ENCODE peak calls at places on chromosomes 2 and 18, in seven cellular contexts. J is mammary epithelial cell; F is GM23248; H is PC-3; U is CD4-positive, alpha-beta memory T cell; A is adrenal gland; W is GM23338. C is an unnamed sample.
A peak's percentile ranks its signal among the peaks of the same experiment; 100 is the strongest.

GRCh38 chr18:4987452-4988405 is 209.3 kb downstream of the AKAIN1 start:
- DNase-seq in J (no peak), F (no peak), H (no peak), U (no peak), A (no peak), W (peak; percentile 40), C (no peak)

GRCh38 chr2:11697103-11697871 is 27.3 kb upstream of the NTSR2 start:
- DNase-seq in J (peak; percentile 71), F (peak; percentile 87), H (peak; percentile 99), U (no peak), A (peak; percentile 59), W (no peak), C (peak; percentile 100)

GRCh38 chr2:70964596-70965386 is 13.6 kb upstream of the ANKRD53 start:
- DNase-seq in J (peak; percentile 52), F (peak; percentile 84), H (no peak), U (peak; percentile 81), A (peak; percentile 61), W (peak; percentile 94), C (peak; percentile 34)

GRCh38 chr18:68623342-68623741 is 91.6 kb downstream of the TMX3 start:
- DNase-seq in J (peak; percentile 45), F (peak; percentile 86), H (peak; percentile 78), U (peak; percentile 13), A (no peak), W (peak; percentile 87), C (peak; percentile 26)

GRCh38 chr2:203909192-203909945 is 27.2 kb upstream of the ICOS start:
- DNase-seq in J (peak; percentile 21), F (peak; percentile 87), H (peak; percentile 67), U (peak; percentile 50), A (no peak), W (peak; percentile 64), C (peak; percentile 15)

GRCh38 chr2:133292267-133292666 is 276.0 kb downstream of the NCKAP5 start:
- DNase-seq in J (no peak), F (no peak), H (no peak), U (no peak), A (no peak), W (no peak), C (no peak)

GRCh38 chr2:138104071-138104470 is 139.8 kb downstream of the HNMT start:
- DNase-seq in J (peak; percentile 43), F (no peak), H (no peak), U (no peak), A (no peak), W (no peak), C (no peak)

GRCh38 chr2:80086831-80087230 is 217.7 kb downstream of the LRRTM1 start:
- DNase-seq in J (no peak), F (peak; percentile 83), H (no peak), U (no peak), A (no peak), W (peak; percentile 5), C (peak; percentile 48)

GRCh38 chr18:31583185-31583854 is 8.4 kb upstream of the TTR start:
- DNase-seq in J (no peak), F (no peak), H (no peak), U (no peak), A (no peak), W (no peak), C (no peak)

GRCh38 chr2:170461875-170462274 is 253.3 kb upstream of the SP5 start:
- DNase-seq in J (no peak), F (no peak), H (no peak), U (no peak), A (no peak), W (peak; percentile 52), C (no peak)

GRCh38 chr2:160970052-160970846 is 190.0 kb upstream of the TANK start:
- DNase-seq in J (peak; percentile 39), F (peak; percentile 82), H (peak; percentile 87), U (peak; percentile 16), A (peak; percentile 31), W (peak; percentile 95), C (peak; percentile 27)

GRCh38 chr2:109611467-109612095 is 2.2 kb downstream of the SEPTIN10 start:
- DNase-seq in J (peak; percentile 34), F (peak; percentile 87), H (peak; percentile 73), U (no peak), A (no peak), W (no peak), C (no peak)

GRCh38 chr2:28408764-28409599 is 16.3 kb downstream of the FOSL2 start:
- DNase-seq in J (peak; percentile 93), F (peak; percentile 47), H (no peak), U (peak; percentile 78), A (peak; percentile 80), W (no peak), C (no peak)

GRCh38 chr18:13220326-13220991 is 1.9 kb downstream of the LDLRAD4 start:
- DNase-seq in J (no peak), F (no peak), H (no peak), U (no peak), A (no peak), W (no peak), C (peak; percentile 47)

GRCh38 chr2:23566236-23567142 is 181.5 kb downstream of the KLHL29 start:
- DNase-seq in J (no peak), F (peak; percentile 69), H (peak; percentile 45), U (no peak), A (peak; percentile 56), W (peak; percentile 67), C (no peak)

GRCh38 chr2:110869472-110870446 is 137.4 kb downstream of the ACOXL start:
- DNase-seq in J (peak; percentile 65), F (peak; percentile 12), H (peak; percentile 90), U (no peak), A (no peak), W (no peak), C (peak; percentile 79)

GRCh38 chr2:240430595-240430994 is 4.9 kb upstream of the GPC1 start:
- DNase-seq in J (no peak), F (no peak), H (no peak), U (no peak), A (no peak), W (no peak), C (no peak)

GRCh38 chr2:127486247-127486912 is 39.9 kb downstream of the IWS1 start:
- DNase-seq in J (no peak), F (peak; percentile 59), H (no peak), U (no peak), A (no peak), W (no peak), C (no peak)

GRCh38 chr2:46036929-46037328 is 260.3 kb upstream of the EPAS1 start:
- DNase-seq in J (no peak), F (peak; percentile 85), H (no peak), U (no peak), A (no peak), W (no peak), C (peak; percentile 98)

GRCh38 chr2:239321596-239322413 is 79.0 kb downstream of the HDAC4 start:
- DNase-seq in J (no peak), F (no peak), H (no peak), U (peak; percentile 55), A (peak; percentile 13), W (no peak), C (no peak)

GRCh38 chr18:79580481-79581171 is 99.0 kb upstream of the CTDP1 start:
- DNase-seq in J (no peak), F (no peak), H (no peak), U (no peak), A (no peak), W (no peak), C (no peak)

GRCh38 chr2:44291281-44292248 is 16.3 kb downstream of the SLC3A1 start:
- DNase-seq in J (peak; percentile 85), F (peak; percentile 86), H (peak; percentile 93), U (no peak), A (peak; percentile 53), W (peak; percentile 52), C (peak; percentile 77)

GRCh38 chr2:207825033-207825957 is 55.6 kb upstream of the FZD5 start:
- DNase-seq in J (no peak), F (no peak), H (no peak), U (no peak), A (peak; percentile 9), W (no peak), C (no peak)

GRCh38 chr2:14903709-14904374 is 271.3 kb downstream of the LRATD1 start:
- DNase-seq in J (peak; percentile 41), F (no peak), H (peak; percentile 79), U (peak; percentile 11), A (no peak), W (peak; percentile 91), C (peak; percentile 55)

GRCh38 chr18:3321133-3321812 is 59.3 kb downstream of the MYL12B start:
- DNase-seq in J (peak; percentile 96), F (peak; percentile 90), H (peak; percentile 97), U (no peak), A (peak; percentile 72), W (no peak), C (peak; percentile 82)

GRCh38 chr2:210421916-210422315 is 54.6 kb downstream of the LANCL1 start:
- DNase-seq in J (peak; percentile 66), F (peak; percentile 23), H (no peak), U (no peak), A (no peak), W (no peak), C (no peak)

GRCh38 chr18:48825101-48825745 is 125.5 kb downstream of the SMAD7 start:
- DNase-seq in J (no peak), F (peak; percentile 89), H (no peak), U (no peak), A (peak; percentile 17), W (no peak), C (no peak)

GRCh38 chr2:64525323-64525625 is 1.1 kb downstream of the AFTPH start:
- DNase-seq in J (peak; percentile 38), F (peak; percentile 68), H (peak; percentile 51), U (no peak), A (no peak), W (peak; percentile 24), C (no peak)

GRCh38 chr2:123077101-123077500 is 948.0 kb upstream of the CNTNAP5 start:
- DNase-seq in J (no peak), F (no peak), H (no peak), U (no peak), A (no peak), W (no peak), C (no peak)

GRCh38 chr2:84888401-84889276 is 7.8 kb upstream of the TRABD2A start:
- DNase-seq in J (peak; percentile 65), F (peak; percentile 82), H (no peak), U (peak; percentile 62), A (peak; percentile 61), W (no peak), C (peak; percentile 36)
- H3K4me3 ChIP-seq in J (peak overlapping the region; percentile 28), F (peak overlapping the region; percentile 64), H (no peak overlapping the region), U (peak overlapping the region; percentile 32), A (peak overlapping the region; percentile 23), W (no peak overlapping the region), C (no peak overlapping the region)

GRCh38 chr18:41617592-41617991 is 337.4 kb upstream of the PIK3C3 start:
- DNase-seq in J (no peak), F (no peak), H (no peak), U (no peak), A (no peak), W (no peak), C (no peak)
- H3K27me3 ChIP-seq in J (peaks cover 2% of the 10 kb centered on the region), F (no peaks in the 10 kb centered on the region), H (no peaks in the 10 kb centered on the region), U (no peaks in the 10 kb centered on the region), A (no peaks in the 10 kb centered on the region), W (no peaks in the 10 kb centered on the region), C (no peaks in the 10 kb centered on the region)

DNA sequence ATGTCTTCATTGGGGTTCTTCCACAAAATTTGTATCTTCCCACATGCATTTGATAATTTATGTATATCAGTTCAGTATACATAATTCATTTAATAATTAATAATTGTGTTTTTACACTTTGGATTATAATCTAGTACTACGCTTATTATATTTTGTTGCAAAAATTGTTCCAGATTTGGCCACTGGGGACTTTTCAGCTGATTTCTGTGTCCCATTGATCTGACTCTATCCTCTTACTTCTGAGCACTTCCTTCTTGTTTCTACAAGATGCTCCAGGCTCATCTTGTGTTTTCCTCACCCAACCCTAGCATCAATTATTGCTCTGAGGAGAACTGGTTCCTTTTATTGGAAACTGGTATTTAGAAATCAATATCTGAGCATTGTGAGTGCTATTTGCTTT is 215.3 kb upstream of the CDH19 start:
- DNase-seq in J (no peak), F (no peak), H (peak; percentile 17), U (no peak), A (no peak), W (no peak), C (no peak)
- H3K4me3 ChIP-seq in J (no peak overlapping the region), F (no peak overlapping the region), H (no peak overlapping the region), U (no peak overlapping the region), A (no peak overlapping the region), W (no peak overlapping the region), C (no peak overlapping the region)

GRCh38 chr18:63119647-63120046 is 199.9 kb downstream of the BCL2 start:
- DNase-seq in J (no peak), F (peak; percentile 44), H (peak; percentile 39), U (no peak), A (no peak), W (peak; percentile 66), C (peak; percentile 13)
- H3K27me3 ChIP-seq in J (no peaks in the 10 kb centered on the region), F (peaks cover 28% of the 10 kb centered on the region), H (peaks cover 41% of the 10 kb centered on the region), U (no peaks in the 10 kb centered on the region), A (no peaks in the 10 kb centered on the region), W (no peaks in the 10 kb centered on the region), C (peaks cover 4% of the 10 kb centered on the region)